ENCODE peak calls at places on chromosomes 1 and 21, in eight cellular contexts. C is glutamatergic neuron, V is epithelial cell of esophagus, W is A549, Q is endothelial cell, Y is osteocyte, L is PC-3, Z is upper lobe of right lung. U is an unnamed sample.

GRCh38 chr1:86825294-86825693 is 88.6 kb downstream of the SELENOF start:
- DNase-seq in C (no peak), V (no peak), W (no peak), Q (no peak), Y (no peak), L (no peak), Z (no peak), U (no peak)

GRCh38 chr21:44856131-44856530 is 17.4 kb downstream of the PTTG1IP start:
- DNase-seq in C (no peak), V (no peak), W (no peak), Q (no peak), Y (no peak), L (no peak), Z (peak; percentile 49), U (no peak)

GRCh38 chr1:224054611-224055010 is 59.3 kb upstream of the FBXO28 start:
- DNase-seq in C (no peak), V (peak; percentile 72), W (no peak), Q (no peak), Y (no peak), L (no peak), Z (no peak), U (no peak)

GRCh38 chr1:200290010-200290685 is 119.7 kb downstream of the ZNF281 start:
- DNase-seq in C (peak; percentile 60), V (no peak), W (peak; percentile 51), Q (peak; percentile 21), Y (no peak), L (peak; percentile 67), Z (no peak), U (no peak)

GRCh38 chr1:85328713-85329376 is 52.4 kb upstream of the BCL10 start:
- DNase-seq in C (no peak), V (peak; percentile 90), W (peak; percentile 77), Q (peak; percentile 38), Y (no peak), L (peak; percentile 99), Z (no peak), U (no peak)

GRCh38 chr1:153849487-153850185 is 73.1 kb downstream of the GATAD2B start:
- DNase-seq in C (no peak), V (no peak), W (no peak), Q (no peak), Y (no peak), L (no peak), Z (no peak), U (no peak)

GRCh38 chr1:16189921-16190499 is 22.4 kb downstream of the ARHGEF19 start:
- DNase-seq in C (no peak), V (no peak), W (no peak), Q (no peak), Y (no peak), L (no peak), Z (no peak), U (no peak)

GRCh38 chr1:32874860-32875793 is 4.4 kb upstream of the FNDC5 start:
- DNase-seq in C (no peak), V (no peak), W (no peak), Q (no peak), Y (no peak), L (no peak), Z (peak; percentile 32), U (no peak)

GRCh38 chr1:154773551-154773950 is 96.5 kb downstream of the KCNN3 start:
- DNase-seq in C (no peak), V (no peak), W (no peak), Q (no peak), Y (no peak), L (no peak), Z (no peak), U (no peak)

GRCh38 chr1:1573843-1574720 is 581 bp downstream of the SSU72 start:
- DNase-seq in C (peak; percentile 71), V (peak; percentile 76), W (peak; percentile 47), Q (peak; percentile 69), Y (peak; percentile 90), L (peak; percentile 63), Z (peak; percentile 86), U (peak; percentile 56)

GRCh38 chr1:228404107-228404720 is 2.4 kb downstream of the TRIM11 start:
- DNase-seq in C (no peak), V (no peak), W (no peak), Q (no peak), Y (no peak), L (no peak), Z (peak; percentile 52), U (no peak)

GRCh38 chr1:160108888-160109662 is 6.5 kb upstream of the ATP1A2 start:
- DNase-seq in C (no peak), V (peak; percentile 60), W (peak; percentile 75), Q (peak; percentile 58), Y (no peak), L (peak; percentile 73), Z (no peak), U (peak; percentile 57)

GRCh38 chr1:219264557-219264956 is 90.9 kb downstream of the LYPLAL1 start:
- DNase-seq in C (no peak), V (no peak), W (no peak), Q (no peak), Y (no peak), L (no peak), Z (no peak), U (no peak)

GRCh38 chr1:9397984-9398526 is 105.4 kb downstream of the SPSB1 start:
- DNase-seq in C (no peak), V (no peak), W (no peak), Q (peak; percentile 38), Y (no peak), L (no peak), Z (no peak), U (no peak)

GRCh38 chr1:33261344-33261743 is 5.1 kb downstream of the ZNF362 start:
- DNase-seq in C (no peak), V (no peak), W (no peak), Q (no peak), Y (no peak), L (no peak), Z (no peak), U (no peak)

GRCh38 chr1:38740543-38740942 is 119.0 kb downstream of the RRAGC start:
- DNase-seq in C (no peak), V (peak; percentile 76), W (no peak), Q (no peak), Y (no peak), L (no peak), Z (no peak), U (no peak)

DNA sequence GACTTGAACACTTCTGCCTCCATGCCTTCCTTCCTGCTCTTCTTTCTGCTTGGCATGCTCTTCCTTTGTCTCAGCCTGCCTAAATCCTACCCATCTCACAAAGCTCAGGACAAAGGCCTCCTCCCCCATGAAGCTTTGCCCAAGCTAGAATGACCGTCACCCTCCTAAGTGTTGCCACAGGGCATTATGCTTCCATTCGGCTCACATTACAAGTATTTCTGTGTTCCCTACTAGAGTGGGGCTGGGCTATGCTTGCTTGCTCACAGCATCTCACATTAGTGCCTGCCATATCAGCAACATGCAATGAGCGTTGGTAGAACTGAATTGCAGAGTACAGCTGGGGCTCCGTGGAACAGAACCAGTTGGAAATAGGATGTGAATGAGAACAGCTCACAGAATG is 82.8 kb downstream of the CD58 start:
- DNase-seq in C (no peak), V (peak; percentile 64), W (no peak), Q (no peak), Y (no peak), L (peak; percentile 68), Z (no peak), U (no peak)
- TF ChIP-seq CTCF in C (no peak), V (no peak), W (no peak), Q (no peak), Y (no peak), L (no peak), Z (no peak), U (no peak)

GRCh38 chr21:15552914-15553491 is 176.8 kb upstream of the USP25 start:
- DNase-seq in C (no peak), V (peak; percentile 35), W (peak; percentile 1), Q (no peak), Y (no peak), L (peak; percentile 61), Z (no peak), U (no peak)
- TF ChIP-seq CTCF in C (peak; percentile 35), V (peak; percentile 61), W (peak; percentile 41), Q (peak; percentile 31), Y (peak; percentile 44), L (peak; percentile 91), Z (peak; percentile 51), U (peak; percentile 65)

DNA sequence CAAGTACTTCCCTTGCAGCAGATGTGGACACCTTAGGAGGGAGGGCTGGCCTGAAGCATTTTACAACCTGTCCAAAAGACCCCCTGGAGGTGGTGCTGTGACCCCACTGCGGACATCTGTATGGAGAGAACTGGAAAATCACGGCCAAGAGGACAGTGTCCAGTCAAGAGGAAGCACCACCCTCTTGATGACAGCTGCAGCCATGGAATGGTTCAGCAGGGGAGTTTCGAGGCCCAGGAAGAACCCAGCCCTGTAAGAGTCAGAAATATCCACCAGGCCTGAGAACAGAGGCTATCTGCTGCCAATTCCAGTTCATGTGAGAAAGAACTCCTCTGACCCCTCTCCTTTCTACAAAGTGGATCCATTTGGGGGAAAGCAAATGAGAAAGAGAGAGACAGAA is 126.8 kb downstream of the PLXNA2 start:
- DNase-seq in C (no peak), V (no peak), W (no peak), Q (no peak), Y (no peak), L (no peak), Z (no peak), U (no peak)
- TF ChIP-seq CTCF in C (no peak), V (no peak), W (no peak), Q (no peak), Y (no peak), L (no peak), Z (no peak), U (no peak)

GRCh38 chr1:21635138-21635535 is 34.0 kb downstream of the RAP1GAP start:
- DNase-seq in C (no peak), V (no peak), W (no peak), Q (no peak), Y (no peak), L (no peak), Z (no peak), U (no peak)

GRCh38 chr1:21634481-21635137 is 34.5 kb downstream of the RAP1GAP start:
- DNase-seq in C (no peak), V (no peak), W (no peak), Q (no peak), Y (no peak), L (no peak), Z (peak; percentile 83), U (no peak)

GRCh38 chr1:21633992-21634475 is 35.1 kb downstream of the RAP1GAP start:
- DNase-seq in C (no peak), V (no peak), W (no peak), Q (no peak), Y (no peak), L (no peak), Z (no peak), U (no peak)

GRCh38 chr1:21631944-21632887 is 36.9 kb downstream of the RAP1GAP start:
- DNase-seq in C (no peak), V (no peak), W (no peak), Q (no peak), Y (no peak), L (no peak), Z (no peak), U (no peak)

DNA sequence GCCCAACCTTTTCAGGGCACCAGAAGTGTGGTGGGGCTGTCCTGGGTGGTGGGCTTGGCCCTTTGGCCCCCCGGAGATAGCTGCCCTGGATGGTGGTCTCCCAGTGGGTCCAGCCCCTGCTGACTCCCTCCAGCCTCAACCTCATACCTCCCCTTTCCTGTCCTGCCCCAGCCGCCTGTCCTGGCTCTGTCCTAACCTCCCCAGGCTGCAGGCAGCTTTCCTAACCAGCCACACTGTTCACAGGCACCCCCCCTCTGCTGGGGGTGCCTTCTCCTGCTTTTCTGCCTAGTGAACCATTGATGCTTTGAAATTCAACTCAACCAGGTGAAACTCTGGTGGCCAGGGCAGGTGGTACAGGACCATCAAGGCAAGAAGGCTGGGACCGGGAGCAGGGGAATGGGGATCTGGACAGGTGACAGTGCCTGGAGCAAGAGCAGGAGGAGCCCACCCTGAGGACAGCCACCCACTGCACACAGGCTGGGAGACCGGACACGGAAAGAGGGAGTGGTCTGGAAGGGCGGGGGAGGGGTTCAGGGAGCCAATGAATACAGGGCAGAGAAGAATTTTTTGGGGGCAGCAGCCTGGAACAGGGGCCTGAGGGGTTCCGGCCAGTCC is 35.9 kb downstream of the RAP1GAP start:
- DNase-seq in C (no peak), V (no peak), W (no peak), Q (no peak), Y (no peak), L (no peak), Z (no peak), U (no peak)
- TF ChIP-seq CTCF in C (no peak), V (no peak), W (no peak), Q (no peak), Y (no peak), L (no peak), Z (no peak), U (no peak)